ENCODE peak calls at places on chromosomes 7 and 10, in nine cellular contexts. E is IMR-90, A is Peyer's patch, D is gastrocnemius medialis, Q is A549, L is upper lobe of left lung, F is H1, Y is HCT116, J is tibial nerve. O is an unnamed sample.
A peak's percentile ranks its signal among the peaks of the same experiment; 100 is the strongest.

GRCh38 chr7:141992154-141992553 is 3.5 kb upstream of the MGAM start:
- DNase-seq in E (no peak), A (no peak), D (no peak), Q (no peak), L (no peak), F (no peak), Y (no peak), J (no peak), O (no peak)

GRCh38 chr10:110916554-110917346 is 2.2 kb downstream of the BBIP1 start:
- DNase-seq in E (peak; percentile 87), A (no peak), D (no peak), Q (no peak), L (no peak), F (no peak), Y (no peak), J (no peak), O (no peak)

GRCh38 chr7:74452748-74453320 is 872 bp upstream of the GTF2IRD1 start:
- DNase-seq in E (no peak), A (peak; percentile 74), D (no peak), Q (peak; percentile 34), L (no peak), F (no peak), Y (no peak), J (no peak), O (no peak)

GRCh38 chr7:143408686-143409551 is at the start of gene EPHA1:
- DNase-seq in E (no peak), A (peak; percentile 85), D (no peak), Q (peak; percentile 65), L (peak; percentile 74), F (peak; percentile 83), Y (peak; percentile 88), J (no peak), O (peak; percentile 83)

GRCh38 chr10:60444494-60445064 is 54.9 kb upstream of the ANK3 start:
- DNase-seq in E (peak; percentile 63), A (no peak), D (no peak), Q (no peak), L (no peak), F (no peak), Y (peak; percentile 18), J (no peak), O (no peak)

GRCh38 chr7:149770728-149771127 is 2.7 kb downstream of the ZNF467 start:
- DNase-seq in E (no peak), A (no peak), D (no peak), Q (no peak), L (no peak), F (no peak), Y (no peak), J (no peak), O (no peak)

GRCh38 chr7:8155836-8156235 is 106.1 kb downstream of the ICA1 start:
- DNase-seq in E (no peak), A (no peak), D (no peak), Q (no peak), L (no peak), F (no peak), Y (no peak), J (no peak), O (no peak)

GRCh38 chr7:102994567-102994966 is 80.0 kb downstream of the FBXL13 start:
- DNase-seq in E (no peak), A (no peak), D (no peak), Q (no peak), L (no peak), F (no peak), Y (no peak), J (no peak), O (no peak)

GRCh38 chr10:110113670-110114337 is 93.6 kb upstream of the MXI1 start:
- DNase-seq in E (no peak), A (no peak), D (no peak), Q (no peak), L (no peak), F (no peak), Y (no peak), J (no peak), O (no peak)

GRCh38 chr10:22631646-22632278 is 82.6 kb downstream of the PIP4K2A start:
- DNase-seq in E (peak; percentile 50), A (peak; percentile 47), D (no peak), Q (no peak), L (no peak), F (no peak), Y (no peak), J (no peak), O (no peak)

GRCh38 chr10:119131512-119132240 is 27.8 kb downstream of the DENND10 start:
- DNase-seq in E (peak; percentile 54), A (no peak), D (no peak), Q (no peak), L (peak; percentile 47), F (no peak), Y (no peak), J (no peak), O (peak; percentile 36)

GRCh38 chr10:132251928-132252327 is 55.8 kb downstream of the STK32C start:
- DNase-seq in E (no peak), A (no peak), D (no peak), Q (no peak), L (no peak), F (no peak), Y (no peak), J (no peak), O (no peak)

GRCh38 chr10:3848768-3849643 is 64.0 kb upstream of the KLF6 start:
- DNase-seq in E (peak; percentile 86), A (no peak), D (no peak), Q (no peak), L (no peak), F (no peak), Y (no peak), J (no peak), O (no peak)

GRCh38 chr10:1120761-1121160 is 64.6 kb downstream of the WDR37 start:
- DNase-seq in E (no peak), A (no peak), D (peak; percentile 12), Q (no peak), L (no peak), F (peak; percentile 34), Y (no peak), J (no peak), O (peak; percentile 58)

GRCh38 chr7:27515933-27516332 is 146.8 kb downstream of the HIBADH start:
- DNase-seq in E (no peak), A (no peak), D (no peak), Q (no peak), L (no peak), F (no peak), Y (no peak), J (no peak), O (no peak)

GRCh38 chr10:3241128-3242057 is 68.8 kb upstream of the PITRM1 start:
- DNase-seq in E (no peak), A (no peak), D (no peak), Q (no peak), L (no peak), F (no peak), Y (no peak), J (no peak), O (peak; percentile 81)

GRCh38 chr10:14696763-14697321 is 77.9 kb downstream of the FAM107B start:
- DNase-seq in E (no peak), A (no peak), D (no peak), Q (no peak), L (no peak), F (no peak), Y (no peak), J (no peak), O (no peak)

GRCh38 chr10:110497438-110498086 is at the start of gene DUSP5:
- DNase-seq in E (peak; percentile 92), A (peak; percentile 97), D (peak; percentile 81), Q (peak; percentile 85), L (peak; percentile 94), F (peak; percentile 94), Y (peak; percentile 93), J (peak; percentile 95), O (peak; percentile 92)

GRCh38 chr10:98646998-98647917 is 200.5 kb upstream of the HPS1 start:
- DNase-seq in E (no peak), A (no peak), D (no peak), Q (no peak), L (no peak), F (peak; percentile 50), Y (no peak), J (no peak), O (no peak)

GRCh38 chr10:85458274-85458673 is 908.3 kb downstream of the GRID1 start:
- DNase-seq in E (no peak), A (no peak), D (no peak), Q (no peak), L (no peak), F (no peak), Y (no peak), J (no peak), O (no peak)

GRCh38 chr10:61669161-61669755 is 6.5 kb downstream of the CABCOCO1 start:
- DNase-seq in E (peak; percentile 11), A (no peak), D (no peak), Q (no peak), L (no peak), F (no peak), Y (no peak), J (no peak), O (no peak)

GRCh38 chr7:158498443-158499108 is 89.0 kb downstream of the PTPRN2 start:
- DNase-seq in E (no peak), A (no peak), D (no peak), Q (no peak), L (no peak), F (no peak), Y (no peak), J (no peak), O (no peak)

GRCh38 chr7:93015193-93016084 is 102.3 kb downstream of the SAMD9 start:
- DNase-seq in E (peak; percentile 80), A (no peak), D (no peak), Q (no peak), L (no peak), F (no peak), Y (no peak), J (no peak), O (no peak)

GRCh38 chr7:13091974-13092707 is 404.7 kb downstream of the ARL4A start:
- DNase-seq in E (peak; percentile 87), A (no peak), D (no peak), Q (no peak), L (no peak), F (no peak), Y (no peak), J (no peak), O (no peak)
- H3K4me3 ChIP-seq in E (no peak overlapping the region), A (no peak overlapping the region), D (no peak overlapping the region), Q (no peak overlapping the region), L (no peak overlapping the region), F (no peak overlapping the region), Y (no peak overlapping the region), J (no peak overlapping the region), O (no peak overlapping the region)

GRCh38 chr7:134891262-134892001 is 94.9 kb upstream of the AGBL3 start:
- DNase-seq in E (peak; percentile 92), A (peak; percentile 65), D (peak; percentile 69), Q (peak; percentile 90), L (peak; percentile 44), F (peak; percentile 80), Y (peak; percentile 94), J (peak; percentile 87), O (peak; percentile 89)
- TF ChIP-seq POLR2A in E (no peak), A (no peak), D (peak; percentile 29), Q (peak; percentile 67), L (no peak), F (peak; percentile 84), Y (peak; percentile 21), J (peak; percentile 73), O (no peak)

GRCh38 chr7:121048195-121048594 is 59.7 kb downstream of the CPED1 start:
- DNase-seq in E (no peak), A (no peak), D (no peak), Q (no peak), L (no peak), F (no peak), Y (no peak), J (no peak), O (no peak)
- H3K4me3 ChIP-seq in E (no peak overlapping the region), A (no peak overlapping the region), D (no peak overlapping the region), Q (no peak overlapping the region), L (no peak overlapping the region), F (no peak overlapping the region), Y (no peak overlapping the region), J (no peak overlapping the region), O (no peak overlapping the region)

GRCh38 chr7:82443044-82443800 is at the start of gene CACNA2D1:
- DNase-seq in E (no peak), A (no peak), D (peak; percentile 16), Q (peak; percentile 43), L (no peak), F (peak; percentile 75), Y (no peak), J (no peak), O (peak; percentile 85)
- TF ChIP-seq POLR2A in E (peak; percentile 53), A (no peak), D (peak; percentile 32), Q (peak; percentile 91), L (no peak), F (no peak), Y (no peak), J (no peak), O (no peak)

O was measured in lower leg skin.